ENCODE peak calls at places on chromosomes 3 and 15, in seven cellular contexts. L is transverse colon; O is Peyer's patch; G is CD8-positive, alpha-beta T cell; M is psoas muscle; B is cardiac muscle cell; A is CD8-positive, alpha-beta memory T cell. R is an unnamed sample. For H3K36me3, the result is how much of the 10 kb centered on the place peaks cover.

GRCh38 chr3:66393486-66394260 is 107.1 kb downstream of the LRIG1 start:
- DNase-seq in O (no peak), B (peak), M (peak), L (no peak), A (peak), G (peak), R (peak)

GRCh38 chr15:32688151-32688639 is 29.6 kb upstream of the GREM1 start:
- DNase-seq in M (no peak), L (no peak), A (no peak), O (no peak), B (no peak), G (no peak), R (no peak)

GRCh38 chr3:141275973-141276372 is 44.3 kb downstream of the PXYLP1 start:
- DNase-seq in G (no peak), L (no peak), M (no peak), A (no peak), O (no peak), B (peak), R (no peak)

GRCh38 chr15:55403531-55403930 is 4.6 kb downstream of the CCPG1 start:
- DNase-seq in O (no peak), L (no peak), A (no peak), B (peak), G (no peak), M (no peak), R (no peak)

GRCh38 chr3:62229908-62230307 is 143.4 kb downstream of the FEZF2 start:
- DNase-seq in B (peak), A (no peak), O (no peak), G (no peak), L (no peak), M (no peak), R (no peak)

GRCh38 chr15:77633913-77634265 is 1.2 kb upstream of the LINGO1 start:
- DNase-seq in A (no peak), L (no peak), B (no peak), O (no peak), G (no peak), M (no peak), R (no peak)

GRCh38 chr15:68816795-68817303 is 3.8 kb downstream of the ANP32A start:
- DNase-seq in O (no peak), M (no peak), L (peak), B (peak), G (no peak), A (peak), R (no peak)

GRCh38 chr3:188179006-188179966 is 25.3 kb downstream of the LPP start:
- DNase-seq in G (no peak), M (peak), O (no peak), L (no peak), B (no peak), A (no peak), R (peak)

GRCh38 chr3:158569717-158570244 is 1.2 kb upstream of the MLF1 start:
- DNase-seq in B (no peak), G (no peak), L (no peak), A (no peak), M (peak), O (no peak), R (no peak)

GRCh38 chr3:125322166-125322565 is 53.0 kb downstream of the ZNF148 start:
- DNase-seq in L (no peak), O (no peak), A (no peak), M (peak), G (no peak), B (peak), R (no peak)

GRCh38 chr3:13011369-13012227 is 61.6 kb downstream of the IQSEC1 start:
- DNase-seq in L (peak), O (peak), A (peak), G (peak), M (peak), B (no peak), R (peak)

GRCh38 chr3:15683253-15683652 is 81.7 kb downstream of the BTD start:
- DNase-seq in G (no peak), M (no peak), O (no peak), B (no peak), L (no peak), A (no peak), R (no peak)
- H3K36me3 ChIP-seq in G (under half), M (half or more), O (half or more), B (under half), L (under half), A (under half), R (under half)

DNA sequence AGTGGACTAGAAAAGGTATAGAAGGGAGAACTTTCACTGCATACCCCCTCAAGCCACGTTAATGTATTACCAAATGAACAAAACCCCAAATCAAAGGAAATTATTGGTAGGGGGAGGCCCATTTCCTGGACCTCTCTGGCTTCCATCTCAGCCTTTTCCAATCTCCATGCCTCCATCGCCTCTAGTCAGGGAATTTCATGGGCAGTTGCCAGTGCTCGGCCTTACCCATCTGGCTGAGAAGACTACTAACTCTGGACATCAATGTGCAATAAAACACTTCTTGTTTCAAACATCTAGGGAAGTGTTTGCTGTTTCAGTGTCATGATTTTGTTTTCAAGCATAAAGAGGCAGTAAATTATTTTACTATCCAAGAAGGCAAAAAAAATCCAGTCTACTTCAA is 14.8 kb downstream of the LDHAL6B start:
- DNase-seq in A (no peak), M (no peak), G (no peak), O (no peak), L (no peak), B (no peak), R (no peak)
- H3K36me3 ChIP-seq in A (under half), M (half or more), G (under half), O (half or more), L (under half), B (under half), R (under half)

GRCh38 chr3:9687514-9687913 is 16.1 kb upstream of the CPNE9 start:
- DNase-seq in O (no peak), B (no peak), M (no peak), L (no peak), A (no peak), G (no peak), R (no peak)

GRCh38 chr3:9686703-9687102 is 16.9 kb upstream of the CPNE9 start:
- DNase-seq in A (no peak), B (no peak), M (no peak), L (no peak), O (no peak), G (no peak), R (no peak)

GRCh38 chr3:9688961-9689360 is 14.7 kb upstream of the CPNE9 start:
- DNase-seq in L (no peak), O (no peak), B (no peak), A (no peak), M (no peak), G (no peak), R (no peak)

GRCh38 chr3:9685216-9686049 is 18.2 kb upstream of the CPNE9 start:
- DNase-seq in A (no peak), B (no peak), L (no peak), G (no peak), M (no peak), O (no peak), R (no peak)

DNA sequence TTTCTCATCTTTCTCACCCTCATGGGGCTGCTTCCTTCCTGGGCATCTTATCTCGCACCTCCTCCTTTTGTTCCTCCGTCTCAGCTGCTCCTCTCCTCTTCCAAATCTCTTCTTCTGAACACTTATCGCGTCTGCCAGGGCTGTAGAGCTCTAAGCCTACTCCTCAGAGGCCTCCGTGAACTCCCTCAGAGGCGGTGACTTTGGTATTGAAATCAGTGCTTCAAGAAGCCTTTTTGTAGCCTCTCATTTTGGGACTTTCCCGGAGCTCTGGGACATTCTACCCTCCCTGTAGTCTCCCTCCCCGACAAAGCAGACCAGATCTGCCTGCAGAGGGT is 17.6 kb upstream of the CPNE9 start:
- DNase-seq in A (no peak), B (no peak), O (no peak), L (no peak), M (no peak), G (no peak), R (no peak)
- H3K36me3 ChIP-seq in A (half or more), B (under half), O (half or more), L (under half), M (half or more), G (half or more), R (half or more)

DNA sequence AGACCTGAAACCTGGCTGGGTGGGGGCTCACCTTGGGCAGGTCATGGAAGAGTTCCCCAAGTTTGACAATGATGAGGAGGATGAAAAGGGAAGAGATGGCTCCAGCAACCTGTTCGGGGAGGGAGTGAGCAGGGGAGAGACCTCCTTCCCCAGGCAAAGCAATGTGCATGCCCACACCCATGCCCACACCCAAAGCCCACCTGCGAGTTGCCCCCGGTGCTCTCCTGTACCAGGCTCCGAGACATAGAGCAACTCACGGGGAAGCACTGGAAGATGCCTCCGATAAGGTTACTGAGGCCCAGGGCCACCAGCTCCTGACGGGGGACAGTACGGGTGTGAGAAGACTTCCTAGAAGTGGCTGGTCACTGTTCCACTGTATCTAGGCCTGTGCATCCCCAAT is 4.9 kb downstream of the SLC26A6 start:
- DNase-seq in A (no peak), G (no peak), B (no peak), L (no peak), M (peak), O (no peak), R (no peak)
- H3K36me3 ChIP-seq in A (under half), G (under half), B (under half), L (under half), M (half or more), O (half or more), R (half or more)

DNA sequence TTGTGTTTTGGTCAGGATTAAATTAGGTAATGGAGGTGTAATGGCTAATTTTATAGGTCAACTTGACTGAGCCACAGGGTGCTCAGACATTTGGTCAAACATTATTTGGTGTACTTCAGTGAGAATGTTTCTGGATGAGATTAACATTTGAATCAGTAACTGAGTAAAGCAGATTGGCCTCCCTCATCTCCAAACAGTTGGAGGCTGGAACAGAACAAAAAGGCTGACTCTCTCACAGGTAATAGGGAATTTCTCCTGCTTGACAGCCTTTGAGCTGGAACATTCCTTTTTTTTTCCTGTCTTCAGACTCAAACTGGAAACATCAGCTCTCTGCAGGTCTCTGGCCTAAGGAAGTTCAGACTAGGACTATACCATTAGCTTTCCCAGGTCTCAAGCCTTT is 280.7 kb downstream of the ZBTB20 start:
- DNase-seq in A (no peak), L (no peak), G (no peak), B (no peak), O (no peak), M (no peak), R (no peak)
- H3K36me3 ChIP-seq in A (under half), L (under half), G (under half), B (under half), O (under half), M (under half), R (under half)

GRCh38 chr3:44939581-44940036 is 36.4 kb downstream of the ZDHHC3 start:
- DNase-seq in L (no peak), M (no peak), G (no peak), A (no peak), O (no peak), B (peak), R (no peak)
- H3K36me3 ChIP-seq in L (under half), M (half or more), G (under half), A (under half), O (half or more), B (under half), R (under half)

GRCh38 chr3:70963412-70963811 is 620.1 kb downstream of the FOXP1 start:
- DNase-seq in A (no peak), L (no peak), M (no peak), O (no peak), B (no peak), G (no peak), R (no peak)
- H3K36me3 ChIP-seq in A (half or more), L (under half), M (half or more), O (half or more), B (half or more), G (half or more), R (under half)

DNA sequence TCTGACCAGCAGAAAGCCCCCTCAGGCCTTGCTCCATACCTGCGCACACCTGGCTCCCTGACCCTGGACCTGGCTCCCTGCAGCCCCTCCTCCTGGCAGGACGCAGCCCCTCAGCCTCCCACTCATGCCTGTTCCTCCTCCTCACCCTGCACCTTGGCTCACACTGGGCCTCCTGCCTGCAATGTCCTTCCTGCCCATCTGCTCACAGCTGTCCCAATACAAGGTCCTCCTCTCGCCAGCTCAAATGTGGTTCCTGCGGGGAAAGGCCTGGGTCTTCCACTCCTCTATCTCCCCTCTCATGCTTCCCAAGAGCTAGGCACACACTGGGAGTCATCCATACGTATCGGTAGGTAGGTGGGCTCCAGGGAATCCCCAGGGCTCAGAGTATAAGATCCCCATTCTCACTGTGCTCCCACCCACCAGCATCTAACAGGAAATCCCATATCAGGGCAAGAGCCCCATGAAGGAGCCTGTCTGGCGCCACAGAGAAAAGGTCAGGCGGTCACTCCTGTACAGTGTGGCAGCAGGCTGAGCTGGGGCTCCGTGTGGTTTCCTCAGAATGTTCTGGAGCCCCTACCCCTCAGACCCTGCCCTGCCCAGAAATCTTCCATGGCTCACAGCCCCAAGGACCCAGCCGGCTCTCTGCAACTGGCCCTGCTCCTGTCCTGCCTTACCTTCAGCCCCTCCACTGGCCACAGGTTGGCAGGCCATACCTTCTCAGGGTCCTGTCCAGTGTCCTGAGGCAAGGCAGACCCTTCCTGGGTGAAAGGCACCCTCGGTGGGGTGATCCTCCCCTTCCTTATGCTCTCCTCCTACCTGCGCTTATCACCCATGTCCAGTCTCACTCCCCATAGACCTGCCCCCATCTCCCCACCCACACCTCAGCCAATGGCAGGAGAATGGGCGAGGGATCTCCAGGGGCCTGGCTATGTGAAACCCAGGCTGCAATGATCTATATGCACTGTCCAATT is 10.9 kb downstream of the PLCD1 start:
- DNase-seq in M (no peak), L (peak), B (no peak), O (peak), G (peak), A (no peak), R (peak)
- H3K36me3 ChIP-seq in M (under half), L (under half), B (under half), O (under half), G (under half), A (under half), R (under half)